ENCODE peak calls at places on chromosomes 3 and 15, in seven cellular contexts. O is K562, K is cardiac fibroblast, N is PC-3, Q is fibroblast of pulmonary artery, D is keratinocyte, B is glutamatergic neuron. P is an unnamed sample.

GRCh38 chr3:44136421-44136820 is 105.3 kb upstream of the TOPAZ1 start:
- DNase-seq in D (no peak), O (no peak), B (no peak), K (no peak), Q (peak), N (peak), P (no peak)

GRCh38 chr3:117277816-117278215 is 568.2 kb downstream of the TUSC7 start:
- DNase-seq in B (no peak), K (no peak), Q (no peak), N (no peak), D (no peak), O (no peak), P (no peak)

GRCh38 chr3:152857082-152857481 is 22.2 kb downstream of the P2RY1 start:
- DNase-seq in O (peak), K (no peak), B (no peak), Q (no peak), D (no peak), N (no peak), P (no peak)

GRCh38 chr3:183762304-183762703 is 63.1 kb downstream of the MAP6D1 start:
- DNase-seq in B (no peak), D (no peak), O (no peak), N (no peak), Q (no peak), K (no peak), P (no peak)

GRCh38 chr3:14549256-14549931 is 9.3 kb upstream of the GRIP2 start:
- DNase-seq in N (peak), K (peak), B (no peak), Q (peak), D (no peak), O (peak), P (peak)

GRCh38 chr15:88695595-88696186 is 56.9 kb downstream of the ISG20 start:
- DNase-seq in B (no peak), D (no peak), N (no peak), O (no peak), Q (no peak), K (no peak), P (no peak)

GRCh38 chr3:155391583-155391982 is 98.1 kb upstream of the STRIT1 start:
- DNase-seq in B (no peak), K (peak), Q (peak), D (peak), O (no peak), N (peak), P (peak)

GRCh38 chr3:172256101-172256687 is 192.1 kb downstream of the GHSR start:
- DNase-seq in Q (peak), N (no peak), O (no peak), K (peak), B (no peak), D (no peak), P (peak)

GRCh38 chr15:29695486-29696167 is 126.6 kb downstream of the TJP1 start:
- DNase-seq in K (no peak), Q (no peak), O (peak), D (no peak), N (peak), B (no peak), P (no peak)

GRCh38 chr15:82914396-82914795 is 38.1 kb downstream of the HOMER2 start:
- DNase-seq in O (no peak), Q (no peak), D (no peak), K (no peak), N (no peak), B (no peak), P (no peak)

GRCh38 chr3:50484681-50485263 is 18.7 kb downstream of the CACNA2D2 start:
- DNase-seq in Q (no peak), B (peak), N (no peak), K (no peak), O (no peak), D (no peak), P (no peak)

GRCh38 chr3:66816110-66816761 is 181.9 kb upstream of the KBTBD8 start:
- DNase-seq in O (peak), K (peak), B (no peak), N (peak), Q (peak), D (peak), P (peak)

GRCh38 chr15:75145027-75145841 is 56.4 kb upstream of the C15orf39 start:
- DNase-seq in O (no peak), N (peak), B (no peak), D (no peak), K (no peak), Q (no peak), P (no peak)

GRCh38 chr15:81385110-81386076 is 11.4 kb upstream of the TMC3 start:
- DNase-seq in B (no peak), Q (no peak), O (no peak), N (no peak), K (no peak), D (no peak), P (no peak)

GRCh38 chr3:124115279-124115678 is 123.4 kb upstream of the ROPN1 start:
- DNase-seq in D (no peak), N (no peak), B (no peak), Q (no peak), K (no peak), O (no peak), P (peak)

GRCh38 chr15:65049418-65049840 is 4.2 kb downstream of the SLC51B start:
- DNase-seq in Q (peak), D (peak), K (peak), B (peak), N (peak), O (peak), P (peak)

GRCh38 chr15:60720493-60721231 is 241.7 kb upstream of the ICE2 start:
- DNase-seq in B (no peak), D (no peak), N (no peak), K (no peak), O (no peak), Q (no peak), P (no peak)

GRCh38 chr15:25693321-25694237 is 169.5 kb downstream of the ATP10A start:
- DNase-seq in B (peak), K (peak), Q (peak), O (peak), D (no peak), N (peak), P (peak)

GRCh38 chr15:56047354-56047753 is 53.9 kb upstream of the NEDD4 start:
- DNase-seq in N (peak), D (no peak), Q (peak), K (peak), B (no peak), O (no peak), P (no peak)

GRCh38 chr3:15973930-15974329 is 176.2 kb upstream of the ANKRD28 start:
- DNase-seq in B (no peak), O (no peak), K (no peak), Q (no peak), N (no peak), D (no peak), P (no peak)

GRCh38 chr3:15976524-15976923 is 178.7 kb upstream of the ANKRD28 start:
- DNase-seq in N (peak), D (no peak), O (no peak), B (no peak), K (no peak), Q (no peak), P (no peak)

GRCh38 chr3:15973414-15973813 is 175.6 kb upstream of the ANKRD28 start:
- DNase-seq in O (no peak), Q (no peak), B (no peak), K (no peak), D (no peak), N (no peak), P (no peak)

GRCh38 chr3:15977089-15977488 is 179.3 kb upstream of the ANKRD28 start:
- DNase-seq in Q (no peak), N (no peak), B (no peak), D (no peak), O (no peak), K (no peak), P (no peak)

DNA sequence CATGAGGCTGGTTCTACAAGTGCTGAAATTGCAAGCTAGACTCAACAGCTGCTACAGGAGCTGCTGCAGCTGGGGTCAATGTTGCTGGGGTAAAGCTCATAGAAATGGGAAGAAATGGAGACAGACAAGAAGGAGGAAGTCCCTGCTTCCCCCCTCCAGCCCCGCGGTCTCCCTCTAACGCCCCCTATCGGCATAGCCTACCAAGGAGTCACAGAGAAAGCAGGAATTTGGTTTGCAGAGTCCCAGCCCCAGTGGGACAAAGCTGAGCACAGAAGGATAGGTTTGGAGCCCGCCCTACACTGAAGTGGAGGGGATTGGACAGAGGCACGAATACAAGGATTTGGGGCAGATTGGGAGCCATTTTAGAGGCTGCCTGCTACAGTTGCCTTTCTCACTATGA is 176.9 kb upstream of the ANKRD28 start:
- DNase-seq in B (no peak), K (no peak), Q (no peak), O (peak), N (no peak), D (no peak), P (no peak)
- TF ChIP-seq CTCF in B (peak), K (peak), Q (peak), O (peak), N (peak), D (peak), P (no peak)

GRCh38 chr3:20340324-20340928 is 154.4 kb upstream of the SGO1 start:
- DNase-seq in O (peak), B (peak), K (peak), N (peak), D (peak), Q (peak), P (peak)
- TF ChIP-seq CTCF in O (peak), B (peak), K (peak), N (peak), D (peak), Q (peak), P (peak)

GRCh38 chr3:163785693-163786092 is 1292.6 kb downstream of the SI start:
- DNase-seq in B (peak), K (no peak), Q (no peak), D (no peak), N (peak), O (no peak), P (no peak)
- TF ChIP-seq CTCF in B (peak), K (no peak), Q (peak), D (no peak), N (peak), O (peak), P (no peak)

DNA sequence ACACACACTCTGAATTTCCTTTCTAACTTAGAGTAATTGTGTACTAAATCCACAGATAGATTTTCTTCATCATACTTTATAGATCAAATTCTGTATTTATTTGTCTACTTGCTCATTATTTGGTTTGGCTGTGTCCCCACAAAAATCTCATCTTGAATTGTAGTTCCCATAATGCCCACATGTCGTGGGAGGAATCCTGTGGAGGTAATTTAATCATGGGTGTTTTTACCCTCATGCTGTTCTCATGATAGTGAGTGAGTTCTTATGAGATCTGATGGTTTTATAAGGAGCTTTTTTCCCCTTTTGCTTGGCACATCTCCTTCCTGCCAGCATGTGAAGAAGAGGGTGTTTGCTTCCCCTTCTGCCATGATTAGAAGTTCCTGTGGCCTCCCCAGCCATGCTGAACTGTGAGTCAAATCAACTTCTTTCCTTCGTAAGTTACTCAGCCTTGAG is 198.3 kb upstream of the TGFBR2 start:
- DNase-seq in O (no peak), D (no peak), B (no peak), K (no peak), Q (peak), N (peak), P (no peak)
- TF ChIP-seq CTCF in O (no peak), D (no peak), B (no peak), K (peak), Q (no peak), N (peak), P (no peak)

GRCh38 chr3:110332591-110332990 is 739.0 kb upstream of the NECTIN3 start:
- DNase-seq in B (no peak), N (no peak), K (no peak), Q (no peak), O (no peak), D (no peak), P (no peak)
- TF ChIP-seq CTCF in B (no peak), N (no peak), K (no peak), Q (no peak), O (no peak), D (no peak), P (no peak)

DNA sequence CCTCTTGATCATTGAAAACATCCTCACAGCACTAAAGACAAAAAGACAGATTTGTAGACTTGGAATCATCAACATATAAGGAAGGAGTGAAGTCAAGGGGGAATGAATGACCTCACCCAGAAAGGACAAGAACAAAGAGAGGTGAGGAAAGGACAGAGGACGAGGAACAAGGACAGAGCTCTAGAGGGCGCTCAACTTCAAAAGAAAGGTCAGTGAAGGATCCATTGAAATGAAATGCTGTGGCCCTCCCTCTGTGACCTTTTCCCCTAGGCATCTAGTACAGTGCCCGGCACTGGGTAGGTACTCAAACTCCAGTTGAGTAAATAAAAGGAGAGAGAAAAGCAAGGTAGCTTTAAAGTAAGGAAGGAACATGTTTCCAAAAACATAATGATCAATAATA is 2.6 kb downstream of the ATP8B4 start:
- DNase-seq in B (no peak), O (peak), N (peak), K (peak), Q (peak), D (no peak), P (peak)
- TF ChIP-seq CTCF in B (peak), O (peak), N (peak), K (peak), Q (peak), D (peak), P (peak)

GRCh38 chr15:90895571-90896117 is 7.5 kb upstream of the MAN2A2 start:
- DNase-seq in K (no peak), Q (peak), O (peak), B (peak), D (no peak), N (no peak), P (no peak)
- TF ChIP-seq CTCF in K (no peak), Q (no peak), O (peak), B (peak), D (peak), N (peak), P (no peak)

DNA sequence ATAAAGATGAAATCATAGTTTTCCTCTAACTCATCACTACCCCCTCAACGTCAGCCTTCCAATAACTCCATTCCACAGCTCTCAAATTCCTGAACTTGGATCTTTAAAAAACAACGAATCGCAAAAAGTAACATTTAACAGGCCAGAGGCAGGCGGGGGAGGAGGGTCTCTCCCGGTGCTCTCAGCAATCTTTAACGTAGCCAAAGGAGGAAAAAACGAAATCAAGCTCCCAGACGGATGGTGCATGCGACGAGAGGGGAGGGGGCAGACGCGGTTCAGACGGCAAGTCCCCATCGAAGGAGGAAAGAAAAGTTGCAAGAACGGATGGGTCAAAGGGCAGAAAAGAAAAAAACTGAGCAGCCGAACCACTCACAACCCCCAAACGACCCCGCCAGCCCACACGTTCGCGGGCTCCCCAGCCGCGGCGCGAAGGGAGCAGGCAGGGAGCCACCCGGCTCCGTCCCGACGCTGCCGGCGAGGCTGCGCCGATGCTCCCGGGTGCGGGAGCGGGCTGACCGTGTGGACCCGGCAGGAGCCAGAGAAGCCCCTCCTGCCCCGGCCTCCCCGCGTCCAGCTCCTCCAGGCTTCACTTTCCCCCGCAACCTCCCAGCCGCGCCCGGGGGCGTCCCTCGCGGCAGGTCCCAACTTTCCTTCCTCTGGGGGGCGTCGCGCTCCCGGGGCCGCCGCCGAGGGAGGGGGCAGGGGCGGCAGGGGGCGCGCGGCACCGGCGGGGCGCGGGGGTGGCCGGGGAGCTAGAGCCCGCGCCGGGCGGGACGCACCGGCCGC is 661 bp downstream of the PEAK1 start:
- DNase-seq in D (no peak), B (peak), Q (peak), K (peak), N (peak), O (peak), P (peak)
- TF ChIP-seq CTCF in D (peak), B (no peak), Q (no peak), K (no peak), N (no peak), O (no peak), P (peak)

GRCh38 chr3:169534439-169534838 is 129.1 kb downstream of the MECOM start:
- DNase-seq in K (no peak), B (no peak), Q (no peak), N (peak), D (no peak), O (no peak), P (no peak)

GRCh38 chr3:169541528-169541927 is 122.0 kb downstream of the MECOM start:
- DNase-seq in K (no peak), O (no peak), N (no peak), Q (no peak), B (no peak), D (no peak), P (no peak)

DNA sequence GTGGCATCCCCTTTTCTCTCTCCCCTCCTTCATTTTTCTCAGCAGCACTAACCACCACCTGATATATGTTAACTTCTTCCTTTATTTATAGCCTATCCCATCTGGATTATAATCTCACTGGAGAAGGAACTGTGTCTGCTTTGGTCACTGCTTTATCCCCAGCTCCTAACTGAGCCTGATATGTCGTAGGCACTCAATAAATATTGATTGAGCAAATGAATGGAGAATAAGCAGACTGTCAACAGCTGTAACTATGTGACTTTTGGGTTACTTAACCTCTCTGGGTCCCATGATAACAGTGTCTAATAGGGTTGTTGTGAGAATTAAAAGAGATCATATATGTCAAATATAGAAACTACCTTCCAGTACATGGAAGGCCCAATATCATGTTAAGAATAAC is 127.9 kb downstream of the MECOM start:
- DNase-seq in D (no peak), Q (no peak), B (no peak), O (no peak), N (no peak), K (no peak), P (no peak)
- TF ChIP-seq CTCF in D (no peak), Q (no peak), B (no peak), O (no peak), N (no peak), K (no peak), P (no peak)

GRCh38 chr3:119034256-119035013 is at the start of gene IGSF11:
- DNase-seq in N (peak), Q (peak), D (no peak), B (peak), O (peak), K (peak), P (peak)
- TF ChIP-seq CTCF in N (peak), Q (no peak), D (peak), B (peak), O (peak), K (no peak), P (peak)

P was measured in AG10803.